ENCODE peak calls at places on chromosomes 3 and 15, in five cellular contexts. One of them, this sample, is unnamed.

GRCh38 chr3:101842245-101842934 is 6.9 kb upstream of the NFKBIZ start:
- DNase-seq in HepG2: no peak
- DNase-seq in K562: no peak
- DNase-seq in HCT116: no peak
- DNase-seq in GM12878: no peak
- DNase-seq in this sample: peak; percentile 87

GRCh38 chr15:66779331-66780009 is 77.4 kb downstream of the SMAD6 start:
- DNase-seq in GM12878: no peak
- DNase-seq in K562: no peak
- DNase-seq in HCT116: no peak
- DNase-seq in HepG2: peak; percentile 82
- DNase-seq in this sample: no peak

GRCh38 chr3:65508743-65509422 is 529.8 kb downstream of the MAGI1 start:
- DNase-seq in K562: peak; percentile 54
- DNase-seq in GM12878: no peak
- DNase-seq in HCT116: no peak
- DNase-seq in HepG2: no peak
- DNase-seq in this sample: no peak

GRCh38 chr3:114144909-114145688 is 33.8 kb downstream of the DRD3 start:
- DNase-seq in HCT116: no peak
- DNase-seq in GM12878: no peak
- DNase-seq in HepG2: no peak
- DNase-seq in K562: no peak
- DNase-seq in this sample: no peak

GRCh38 chr15:57671636-57672035 is 34.9 kb upstream of the POLR2M start:
- DNase-seq in K562: no peak
- DNase-seq in HepG2: no peak
- DNase-seq in GM12878: no peak
- DNase-seq in HCT116: no peak
- DNase-seq in this sample: no peak

GRCh38 chr15:78040653-78041244 is 36.8 kb downstream of the TBC1D2B start:
- DNase-seq in HCT116: no peak
- DNase-seq in HepG2: no peak
- DNase-seq in K562: no peak
- DNase-seq in GM12878: no peak
- DNase-seq in this sample: no peak

GRCh38 chr15:52620496-52620895 is 51.7 kb upstream of the ARPP19 start:
- DNase-seq in K562: no peak
- DNase-seq in HepG2: no peak
- DNase-seq in GM12878: no peak
- DNase-seq in HCT116: no peak
- DNase-seq in this sample: no peak

GRCh38 chr15:87118424-87118823 is 1038.8 kb downstream of the AGBL1 start:
- DNase-seq in HepG2: no peak
- DNase-seq in GM12878: no peak
- DNase-seq in HCT116: no peak
- DNase-seq in K562: no peak
- DNase-seq in this sample: no peak

GRCh38 chr3:120622870-120623718 is 27.0 kb downstream of the NDUFB4 start:
- DNase-seq in K562: peak; percentile 77
- DNase-seq in GM12878: no peak
- DNase-seq in HepG2: peak; percentile 58
- DNase-seq in HCT116: peak; percentile 93
- DNase-seq in this sample: peak; percentile 69

GRCh38 chr3:44104668-44105321 is 136.9 kb upstream of the TOPAZ1 start:
- DNase-seq in HepG2: no peak
- DNase-seq in K562: peak; percentile 14
- DNase-seq in GM12878: peak; percentile 81
- DNase-seq in HCT116: peak; percentile 78
- DNase-seq in this sample: no peak

DNA sequence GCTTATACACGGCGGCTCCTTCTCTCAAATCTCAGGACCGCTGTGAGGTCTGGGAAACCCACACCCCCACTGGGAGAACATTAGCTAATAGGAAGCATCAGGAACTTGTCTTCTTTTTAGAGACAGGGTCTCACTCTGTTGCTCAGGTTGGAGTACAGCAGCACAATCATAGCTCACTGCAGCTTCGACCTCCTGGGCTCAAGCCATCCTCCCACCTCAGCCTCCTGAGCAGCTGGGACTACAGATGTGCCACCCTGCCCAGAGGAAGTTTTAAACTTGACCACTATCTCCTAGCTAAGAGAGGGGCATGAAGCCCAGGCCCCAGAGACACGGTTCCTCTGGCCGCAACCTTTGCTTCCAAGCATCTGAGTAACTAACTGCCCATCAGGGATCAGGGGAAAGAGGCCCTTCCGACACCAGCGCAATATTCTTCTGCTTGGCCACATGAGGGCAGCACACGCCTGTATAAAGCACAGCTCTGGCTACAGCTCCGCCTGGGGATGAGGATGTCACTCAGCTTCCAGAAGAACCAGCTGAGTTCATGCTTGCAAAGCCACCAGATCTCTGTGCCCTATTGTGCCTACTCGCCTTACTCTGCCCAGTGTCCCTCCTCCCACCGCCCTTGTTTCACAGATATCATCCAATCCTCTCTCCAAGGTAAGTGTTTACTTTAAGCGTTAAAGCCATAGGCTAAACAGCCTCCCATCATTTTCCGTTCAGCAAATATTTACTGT is 57.6 kb upstream of the SLC6A11 start:
- DNase-seq in HepG2: peak; percentile 60
- DNase-seq in GM12878: peak; percentile 16
- DNase-seq in HCT116: peak; percentile 51
- DNase-seq in K562: peak; percentile 76
- DNase-seq in this sample: no peak
- TF ChIP-seq SRF in HepG2: no peak
- TF ChIP-seq SRF in GM12878: no peak
- TF ChIP-seq SRF in HCT116: no peak
- TF ChIP-seq SRF in K562: no peak
- TF ChIP-seq SRF in this sample: no peak

GRCh38 chr3:183766745-183767606 is 58.4 kb downstream of the MAP6D1 start:
- DNase-seq in GM12878: no peak
- DNase-seq in HCT116: peak; percentile 53
- DNase-seq in HepG2: peak; percentile 67
- DNase-seq in K562: peak; percentile 79
- DNase-seq in this sample: peak; percentile 77
- TF ChIP-seq ATF3 in GM12878: no peak
- TF ChIP-seq ATF3 in HCT116: no peak
- TF ChIP-seq ATF3 in HepG2: no peak
- TF ChIP-seq ATF3 in K562: no peak
- TF ChIP-seq ATF3 in this sample: no peak

GRCh38 chr15:82309802-82310201 is 39.5 kb downstream of the GOLGA6L10 start:
- DNase-seq in HepG2: no peak
- DNase-seq in HCT116: no peak
- DNase-seq in GM12878: no peak
- DNase-seq in K562: no peak
- DNase-seq in this sample: no peak

GRCh38 chr15:82306791-82307713 is 42.2 kb downstream of the GOLGA6L10 start:
- DNase-seq in HepG2: no peak
- DNase-seq in HCT116: no peak
- DNase-seq in GM12878: no peak
- DNase-seq in K562: no peak
- DNase-seq in this sample: no peak

GRCh38 chr15:82307714-82308081 is 41.6 kb downstream of the GOLGA6L10 start:
- DNase-seq in GM12878: no peak
- DNase-seq in HCT116: no peak
- DNase-seq in K562: no peak
- DNase-seq in HepG2: no peak
- DNase-seq in this sample: no peak

GRCh38 chr15:82303956-82304640 is 41.5 kb downstream of the SAXO2 start:
- DNase-seq in GM12878: no peak
- DNase-seq in HCT116: no peak
- DNase-seq in K562: no peak
- DNase-seq in HepG2: no peak
- DNase-seq in this sample: peak; percentile 29

DNA sequence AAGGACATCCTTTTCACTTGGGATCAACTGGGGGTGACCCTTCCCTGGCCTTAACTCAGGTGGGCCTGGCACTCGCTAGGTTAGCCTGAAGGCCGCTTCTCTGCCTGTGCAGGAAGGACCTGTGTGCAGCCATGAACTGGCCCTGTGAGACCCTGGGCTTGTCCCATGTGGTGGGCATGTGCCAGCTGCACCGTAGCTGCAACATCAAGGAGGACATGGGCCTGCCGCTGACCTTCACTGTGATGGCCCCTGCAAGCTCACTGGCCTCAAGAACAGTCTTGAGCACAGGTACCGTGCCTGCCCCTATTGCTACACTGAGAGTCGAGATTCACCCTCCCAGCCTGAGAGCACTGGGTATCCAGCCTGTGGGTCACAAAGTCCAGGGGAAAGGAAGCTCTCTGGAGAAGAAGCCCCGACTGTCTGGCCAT is 43.0 kb downstream of the SAXO2 start:
- DNase-seq in K562: no peak
- DNase-seq in GM12878: no peak
- DNase-seq in HCT116: no peak
- DNase-seq in HepG2: no peak
- DNase-seq in this sample: no peak
- TF ChIP-seq SRF in K562: no peak
- TF ChIP-seq SRF in GM12878: no peak
- TF ChIP-seq SRF in HCT116: no peak
- TF ChIP-seq SRF in HepG2: no peak
- TF ChIP-seq SRF in this sample: no peak

GRCh38 chr3:191528589-191528988 is 67.6 kb downstream of the PYDC2 start:
- DNase-seq in K562: no peak
- DNase-seq in HepG2: no peak
- DNase-seq in HCT116: no peak
- DNase-seq in GM12878: no peak
- DNase-seq in this sample: no peak
- TF ChIP-seq ATF3 in K562: no peak
- TF ChIP-seq ATF3 in HepG2: no peak
- TF ChIP-seq ATF3 in HCT116: no peak
- TF ChIP-seq ATF3 in GM12878: no peak
- TF ChIP-seq ATF3 in this sample: no peak

GRCh38 chr15:85867250-85867649 is 72.5 kb upstream of the KLHL25 start:
- DNase-seq in K562: no peak
- DNase-seq in HepG2: no peak
- DNase-seq in GM12878: no peak
- DNase-seq in HCT116: no peak
- DNase-seq in this sample: no peak
- TF ChIP-seq SRF in K562: no peak
- TF ChIP-seq SRF in HepG2: no peak
- TF ChIP-seq SRF in GM12878: no peak
- TF ChIP-seq SRF in HCT116: no peak
- TF ChIP-seq SRF in this sample: no peak

This sample was measured in H1.